ENCODE peak calls at places on chromosomes 11 and 22, in eight cellular contexts. E is right atrium auricular region, Z is BE2C, Q is HL-60, H is heart right ventricle, N is HFFc6, C is fibroblast of pulmonary artery, B is GM12865. J is an unnamed sample.

GRCh38 chr11:70825893-70826540 is 426.4 kb downstream of the SHANK2 start:
- DNase-seq in E (no peak), Z (no peak), Q (no peak), H (peak; percentile 20), N (no peak), C (no peak), B (no peak), J (no peak)

GRCh38 chr11:109405671-109406070 is 16.3 kb upstream of the C11orf87 start:
- DNase-seq in E (no peak), Z (no peak), Q (no peak), H (no peak), N (no peak), C (no peak), B (no peak), J (no peak)

GRCh38 chr11:34427171-34427805 is 11.4 kb upstream of the CAT start:
- DNase-seq in E (no peak), Z (no peak), Q (peak; percentile 88), H (no peak), N (peak; percentile 83), C (peak; percentile 53), B (no peak), J (no peak)

GRCh38 chr11:115659061-115659963 is 155.1 kb upstream of the CADM1 start:
- DNase-seq in E (no peak), Z (no peak), Q (no peak), H (peak; percentile 35), N (no peak), C (no peak), B (peak; percentile 3), J (no peak)

GRCh38 chr11:1382831-1383607 is 6.7 kb upstream of the BRSK2 start:
- DNase-seq in E (peak; percentile 92), Z (peak; percentile 57), Q (peak; percentile 52), H (peak; percentile 80), N (peak; percentile 49), C (peak; percentile 70), B (peak; percentile 82), J (peak; percentile 55)

GRCh38 chr22:37024339-37025157 is 5.0 kb downstream of the MPST start:
- DNase-seq in E (no peak), Z (no peak), Q (no peak), H (no peak), N (no peak), C (no peak), B (no peak), J (no peak)

GRCh38 chr22:37033605-37034430 is 14.3 kb downstream of the MPST start:
- DNase-seq in E (no peak), Z (no peak), Q (no peak), H (no peak), N (no peak), C (no peak), B (no peak), J (no peak)

GRCh38 chr11:128491195-128491936 is 96.0 kb downstream of the ETS1 start:
- DNase-seq in E (no peak), Z (no peak), Q (no peak), H (no peak), N (no peak), C (no peak), B (no peak), J (no peak)

GRCh38 chr11:62556872-62557631 is 10.4 kb upstream of the AHNAK start:
- DNase-seq in E (no peak), Z (no peak), Q (no peak), H (no peak), N (no peak), C (no peak), B (peak; percentile 92), J (no peak)

GRCh38 chr11:1199689-1200610 is 22.9 kb upstream of the MUC5B start:
- DNase-seq in E (no peak), Z (no peak), Q (no peak), H (no peak), N (no peak), C (no peak), B (no peak), J (no peak)

GRCh38 chr22:24181996-24182560 is 791 bp downstream of the SUSD2 start:
- DNase-seq in E (no peak), Z (no peak), Q (no peak), H (no peak), N (no peak), C (no peak), B (no peak), J (no peak)

GRCh38 chr11:126310229-126310991 is 6.5 kb downstream of the DCPS start:
- DNase-seq in E (peak; percentile 87), Z (peak; percentile 74), Q (peak; percentile 65), H (peak; percentile 79), N (peak; percentile 71), C (peak; percentile 85), B (peak; percentile 83), J (peak; percentile 82)

GRCh38 chr11:126308271-126308671 is 4.4 kb downstream of the DCPS start:
- DNase-seq in E (no peak), Z (no peak), Q (no peak), H (no peak), N (no peak), C (no peak), B (no peak), J (no peak)

GRCh38 chr11:126304457-126305072 is 705 bp downstream of the DCPS start:
- DNase-seq in E (no peak), Z (no peak), Q (no peak), H (no peak), N (peak; percentile 38), C (no peak), B (peak; percentile 60), J (no peak)

GRCh38 chr11:126305699-126306098 is 1.8 kb downstream of the DCPS start:
- DNase-seq in E (no peak), Z (no peak), Q (no peak), H (no peak), N (no peak), C (no peak), B (peak; percentile 90), J (no peak)

GRCh38 chr11:126307706-126308105 is 3.8 kb downstream of the DCPS start:
- DNase-seq in E (no peak), Z (peak; percentile 60), Q (no peak), H (no peak), N (peak; percentile 46), C (peak; percentile 73), B (peak; percentile 61), J (peak; percentile 59)
- TF ChIP-seq CTCF in E (peak; percentile 53), Z (peak; percentile 58), Q (peak; percentile 21), H (peak; percentile 24), N (peak; percentile 81), C (peak; percentile 59), B (peak; percentile 38), J (peak; percentile 65)

DNA sequence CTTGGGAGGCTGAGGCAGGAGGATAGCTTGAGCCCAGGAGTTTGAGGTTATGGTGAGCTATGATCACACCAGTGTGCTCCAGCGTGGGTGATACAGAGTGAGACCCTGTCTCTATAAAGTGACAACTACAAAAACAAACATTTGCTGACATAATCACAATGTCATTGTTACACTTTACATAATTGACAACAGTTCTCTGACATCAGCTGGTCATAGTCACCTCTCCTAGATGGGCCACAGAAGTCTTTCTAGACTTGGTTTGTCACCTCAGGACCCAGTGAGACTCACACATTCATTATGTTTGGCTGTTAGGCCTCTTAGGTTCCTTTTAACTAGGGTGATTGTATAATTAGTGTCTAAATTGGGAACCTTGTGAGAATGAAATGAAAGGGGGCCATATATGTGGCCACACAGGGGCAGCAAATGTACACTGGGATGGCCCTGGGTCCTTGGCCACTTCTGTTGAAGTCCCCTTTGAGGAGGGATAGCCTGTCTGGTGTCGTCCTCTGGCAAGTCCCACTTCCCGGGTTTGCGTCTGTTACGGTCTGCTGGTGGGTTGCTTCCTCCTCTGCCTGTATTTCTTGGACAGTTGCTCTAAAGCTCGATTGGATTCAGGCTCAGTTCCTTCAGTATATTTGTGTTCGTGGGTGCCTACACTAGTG is 5.8 kb upstream of the PPIL2 start:
- DNase-seq in E (no peak), Z (no peak), Q (no peak), H (no peak), N (no peak), C (no peak), B (no peak), J (no peak)
- TF ChIP-seq CTCF in E (no peak), Z (no peak), Q (no peak), H (no peak), N (no peak), C (no peak), B (no peak), J (no peak)

GRCh38 chr22:46449116-46449691 is 88.2 kb downstream of the CELSR1 start:
- DNase-seq in E (no peak), Z (no peak), Q (no peak), H (no peak), N (no peak), C (no peak), B (no peak), J (no peak)

GRCh38 chr22:46450931-46451660 is 86.3 kb downstream of the CELSR1 start:
- DNase-seq in E (no peak), Z (no peak), Q (no peak), H (no peak), N (no peak), C (no peak), B (no peak), J (no peak)

GRCh38 chr22:46447906-46448669 is 89.3 kb downstream of the CELSR1 start:
- DNase-seq in E (no peak), Z (no peak), Q (no peak), H (no peak), N (no peak), C (no peak), B (no peak), J (no peak)

GRCh38 chr22:46451741-46452140 is 85.7 kb downstream of the CELSR1 start:
- DNase-seq in E (no peak), Z (no peak), Q (no peak), H (no peak), N (no peak), C (no peak), B (no peak), J (no peak)

DNA sequence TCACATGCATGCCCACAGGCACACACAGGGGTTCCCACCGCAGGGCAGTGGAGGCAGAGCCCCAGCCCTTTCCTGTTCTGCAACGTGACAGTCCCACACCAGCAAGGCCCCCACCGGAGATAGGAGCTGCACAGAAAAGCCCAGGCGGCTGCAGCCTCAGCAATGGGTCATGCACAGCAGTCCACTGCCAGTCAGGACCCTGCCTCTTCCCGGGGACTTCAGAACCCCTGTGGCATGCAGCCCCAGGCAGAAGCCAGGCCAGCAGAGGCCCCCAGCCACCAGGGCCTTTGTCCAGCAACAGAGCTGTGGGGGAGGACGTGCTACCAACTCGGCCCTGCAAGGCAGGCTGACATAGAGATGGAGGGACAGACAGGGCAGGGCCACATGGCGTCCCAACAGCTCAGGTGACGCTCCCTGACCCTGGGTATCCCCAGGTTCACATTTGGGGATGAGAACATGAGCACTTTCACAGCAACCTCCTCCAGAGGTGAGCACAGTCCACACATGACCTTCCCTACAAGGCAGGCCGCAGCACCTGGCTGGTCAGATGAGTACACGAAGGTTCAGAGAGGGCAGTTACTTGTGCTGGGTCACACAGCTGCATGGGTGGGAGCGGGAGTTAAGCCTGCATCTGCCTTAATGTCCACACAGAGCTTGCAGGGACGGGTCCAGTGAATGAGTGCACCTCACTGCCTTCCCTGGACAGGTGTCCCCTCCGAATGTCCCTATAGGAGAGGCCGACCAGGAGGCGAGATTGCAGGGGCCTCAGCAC is 87.3 kb downstream of the CELSR1 start:
- DNase-seq in E (no peak), Z (no peak), Q (no peak), H (no peak), N (no peak), C (no peak), B (no peak), J (no peak)
- TF ChIP-seq CTCF in E (no peak), Z (no peak), Q (no peak), H (no peak), N (no peak), C (no peak), B (no peak), J (no peak)

DNA sequence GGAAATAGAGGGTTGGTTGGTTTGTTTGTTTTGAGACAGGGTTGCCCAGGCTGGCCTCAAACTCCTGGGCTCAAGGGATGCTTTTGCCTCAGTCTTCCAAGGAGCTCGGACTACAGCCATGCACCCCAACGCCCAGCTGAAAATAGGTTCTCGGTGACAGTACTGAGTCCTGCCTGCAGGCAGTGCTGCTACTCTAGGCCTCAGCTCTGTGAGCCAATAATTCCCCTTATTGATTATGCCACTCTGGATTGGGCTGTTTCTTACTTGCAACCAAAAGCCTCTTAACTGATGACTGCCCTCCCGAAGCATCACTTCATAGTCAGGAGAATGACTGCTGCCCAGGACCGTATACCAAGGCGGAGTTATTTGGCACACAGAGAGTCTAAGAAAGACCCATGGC is 1.2 kb upstream of the C11orf16 start:
- DNase-seq in E (no peak), Z (no peak), Q (no peak), H (no peak), N (no peak), C (no peak), B (no peak), J (no peak)
- TF ChIP-seq CTCF in E (no peak), Z (no peak), Q (no peak), H (no peak), N (peak; percentile 30), C (peak; percentile 4), B (no peak), J (no peak)

J was measured in neural crest cell.